ENCODE peak calls at places on chromosomes 12 and 14, in four cellular contexts. One of them, this sample, is unnamed.

GRCh38 chr12:15931590-15932053 is 20.5 kb downstream of the DERA start:
- DNase-seq in fibroblast of lung: no peak
- DNase-seq in NCI-H1092 treated with DMSO at 0.1 percent for 48 hours: no peak
- DNase-seq in HEK293T: no peak
- DNase-seq in this sample: no peak

GRCh38 chr12:62435337-62436163 is 31.1 kb upstream of the MON2 start:
- DNase-seq in fibroblast of lung: peak; percentile 59
- DNase-seq in NCI-H1092 treated with DMSO at 0.1 percent for 48 hours: peak; percentile 4
- DNase-seq in HEK293T: peak; percentile 19
- DNase-seq in this sample: no peak

GRCh38 chr14:32457213-32457920 is 128.3 kb downstream of the AKAP6 start:
- DNase-seq in fibroblast of lung: peak; percentile 55
- DNase-seq in NCI-H1092 treated with DMSO at 0.1 percent for 48 hours: no peak
- DNase-seq in HEK293T: no peak
- DNase-seq in this sample: no peak

GRCh38 chr12:10562306-10562933 is 51.0 kb downstream of the MAGOHB start:
- DNase-seq in fibroblast of lung: peak; percentile 14
- DNase-seq in NCI-H1092 treated with DMSO at 0.1 percent for 48 hours: peak; percentile 15
- DNase-seq in HEK293T: peak; percentile 23
- DNase-seq in this sample: peak; percentile 3

GRCh38 chr14:101876539-101876938 is 87.8 kb upstream of the DYNC1H1 start:
- DNase-seq in fibroblast of lung: peak; percentile 7
- DNase-seq in NCI-H1092 treated with DMSO at 0.1 percent for 48 hours: no peak
- DNase-seq in HEK293T: no peak
- DNase-seq in this sample: no peak

GRCh38 chr12:9961106-9961505 is 10.1 kb upstream of the CLEC12A start:
- DNase-seq in fibroblast of lung: no peak
- DNase-seq in NCI-H1092 treated with DMSO at 0.1 percent for 48 hours: no peak
- DNase-seq in HEK293T: no peak
- DNase-seq in this sample: no peak

GRCh38 chr14:55974046-55974582 is 144.1 kb upstream of the PELI2 start:
- DNase-seq in fibroblast of lung: peak; percentile 54
- DNase-seq in NCI-H1092 treated with DMSO at 0.1 percent for 48 hours: no peak
- DNase-seq in HEK293T: no peak
- DNase-seq in this sample: no peak

GRCh38 chr12:124493809-124494750 is 73.3 kb downstream of the NCOR2 start:
- DNase-seq in fibroblast of lung: no peak
- DNase-seq in NCI-H1092 treated with DMSO at 0.1 percent for 48 hours: no peak
- DNase-seq in HEK293T: no peak
- DNase-seq in this sample: no peak

GRCh38 chr12:51118706-51119105 is 35.3 kb upstream of the CSRNP2 start:
- DNase-seq in fibroblast of lung: peak; percentile 97
- DNase-seq in NCI-H1092 treated with DMSO at 0.1 percent for 48 hours: no peak
- DNase-seq in HEK293T: no peak
- DNase-seq in this sample: no peak

GRCh38 chr12:112812598-112813406 is 21.3 kb downstream of the RPH3A start:
- DNase-seq in fibroblast of lung: no peak
- DNase-seq in NCI-H1092 treated with DMSO at 0.1 percent for 48 hours: no peak
- DNase-seq in HEK293T: no peak
- DNase-seq in this sample: no peak

GRCh38 chr14:81178063-81178462 is 42.7 kb downstream of the GTF2A1 start:
- DNase-seq in fibroblast of lung: no peak
- DNase-seq in NCI-H1092 treated with DMSO at 0.1 percent for 48 hours: no peak
- DNase-seq in HEK293T: no peak
- DNase-seq in this sample: no peak

GRCh38 chr12:70258605-70259403 is 15.6 kb downstream of the CNOT2 start:
- DNase-seq in fibroblast of lung: no peak
- DNase-seq in NCI-H1092 treated with DMSO at 0.1 percent for 48 hours: no peak
- DNase-seq in HEK293T: no peak
- DNase-seq in this sample: no peak

GRCh38 chr14:105273062-105273461 is 24.7 kb downstream of the BTBD6 start:
- DNase-seq in fibroblast of lung: no peak
- DNase-seq in NCI-H1092 treated with DMSO at 0.1 percent for 48 hours: no peak
- DNase-seq in HEK293T: no peak
- DNase-seq in this sample: peak; percentile 74

GRCh38 chr12:107593713-107594381 is 91.8 kb upstream of the PWP1 start:
- DNase-seq in fibroblast of lung: no peak
- DNase-seq in NCI-H1092 treated with DMSO at 0.1 percent for 48 hours: no peak
- DNase-seq in HEK293T: peak; percentile 39
- DNase-seq in this sample: no peak

GRCh38 chr12:54216580-54217308 is 28.0 kb upstream of the SMUG1 start:
- DNase-seq in fibroblast of lung: peak; percentile 69
- DNase-seq in NCI-H1092 treated with DMSO at 0.1 percent for 48 hours: peak; percentile 96
- DNase-seq in HEK293T: peak; percentile 80
- DNase-seq in this sample: peak; percentile 75

GRCh38 chr12:124428136-124428791 is 133.4 kb downstream of the RFLNA start:
- DNase-seq in fibroblast of lung: peak; percentile 83
- DNase-seq in NCI-H1092 treated with DMSO at 0.1 percent for 48 hours: no peak
- DNase-seq in HEK293T: no peak
- DNase-seq in this sample: no peak

This sample was measured in DMS79.